ENCODE peak calls at places on chromosomes 3 and 15, in four cellular contexts. L is IMR-90, H is mesendoderm, B is H9. K is an unnamed sample.

GRCh38 chr3:78969483-78969882 is 798.3 kb downstream of the ROBO1 start:
- DNase-seq in L (peak; percentile 77), B (no peak), H (no peak), K (no peak)

GRCh38 chr3:132253262-132253878 is 63.8 kb upstream of the ACP3 start:
- DNase-seq in B (no peak), H (peak; percentile 74), L (peak; percentile 76), K (no peak)

GRCh38 chr3:81152156-81152555 is 609.3 kb downstream of the GBE1 start:
- DNase-seq in H (peak; percentile 63), L (no peak), B (no peak), K (no peak)

GRCh38 chr3:133038089-133038730 is at the start of gene TMEM108:
- DNase-seq in L (peak; percentile 58), H (peak; percentile 94), B (peak; percentile 97), K (peak; percentile 95)

GRCh38 chr3:171317133-171317532 is 143.1 kb downstream of the TNIK start:
- DNase-seq in H (no peak), B (no peak), L (no peak), K (no peak)

GRCh38 chr3:48685603-48686511 is at the start of gene NCKIPSD:
- DNase-seq in H (peak; percentile 91), L (peak; percentile 69), B (peak; percentile 89), K (no peak)

GRCh38 chr15:44069489-44069888 is 125.6 kb downstream of the FRMD5 start:
- DNase-seq in H (no peak), L (no peak), B (no peak), K (no peak)

GRCh38 chr3:149638401-149639092 is 19.3 kb downstream of the WWTR1 start:
- DNase-seq in H (no peak), B (no peak), L (peak; percentile 88), K (no peak)

GRCh38 chr15:38299216-38299615 is 46.6 kb downstream of the SPRED1 start:
- DNase-seq in B (no peak), L (peak; percentile 84), H (no peak), K (no peak)

GRCh38 chr3:15055019-15055557 is 10.0 kb downstream of the MRPS25 start:
- DNase-seq in H (no peak), B (no peak), L (peak; percentile 59), K (no peak)

GRCh38 chr3:17672506-17672905 is 69.9 kb downstream of the TBC1D5 start:
- DNase-seq in H (no peak), L (no peak), B (no peak), K (no peak)

GRCh38 chr3:66317750-66318366 is 97.1 kb downstream of the SLC25A26 start:
- DNase-seq in L (no peak), H (no peak), B (no peak), K (no peak)

GRCh38 chr15:44308415-44308814 is 19.9 kb downstream of the GOLM2 start:
- DNase-seq in H (no peak), L (no peak), B (no peak), K (no peak)

GRCh38 chr3:52681610-52682009 is 4.1 kb downstream of the PBRM1 start:
- DNase-seq in L (no peak), B (no peak), H (no peak), K (no peak)

GRCh38 chr3:121739902-121740301 is 9.6 kb downstream of the GOLGB1 start:
- DNase-seq in B (no peak), L (no peak), H (no peak), K (no peak)

GRCh38 chr15:94844533-94845390 is 613.4 kb downstream of the MCTP2 start:
- DNase-seq in L (no peak), B (peak; percentile 60), H (peak; percentile 93), K (peak; percentile 64)

GRCh38 chr3:56303508-56303907 is 164.8 kb downstream of the ERC2 start:
- DNase-seq in H (peak; percentile 94), L (peak; percentile 36), B (peak; percentile 79), K (peak; percentile 79)

GRCh38 chr15:49225572-49226281 is 55.7 kb downstream of the GALK2 start:
- DNase-seq in L (peak; percentile 60), H (peak; percentile 92), B (peak; percentile 86), K (peak; percentile 71)

GRCh38 chr3:99925584-99925983 is 107.9 kb downstream of the CMSS1 start:
- DNase-seq in L (peak; percentile 89), B (no peak), H (no peak), K (no peak)

GRCh38 chr15:38414351-38414750 is 39.6 kb upstream of the FAM98B start:
- DNase-seq in L (peak; percentile 75), H (peak; percentile 65), B (peak; percentile 56), K (peak; percentile 50)

GRCh38 chr3:188123170-188123920 is 30.6 kb upstream of the LPP start:
- DNase-seq in H (no peak), B (no peak), L (peak; percentile 57), K (no peak)

GRCh38 chr15:44153352-44153751 is 41.7 kb downstream of the FRMD5 start:
- DNase-seq in B (no peak), L (peak; percentile 85), H (no peak), K (no peak)

GRCh38 chr3:8769088-8769822 is at the start of gene OXTR:
- DNase-seq in B (peak; percentile 90), L (peak; percentile 82), H (peak; percentile 87), K (peak; percentile 72)

GRCh38 chr3:27324695-27325094 is 44.5 kb downstream of the NEK10 start:
- DNase-seq in H (no peak), L (no peak), B (no peak), K (no peak)

GRCh38 chr3:12962292-12962691 is 110.9 kb downstream of the IQSEC1 start:
- DNase-seq in H (no peak), L (no peak), B (no peak), K (no peak)
- H4K5ac ChIP-seq in H (no peak overlapping the region), L (no peak overlapping the region), B (no peak overlapping the region), K (no peak overlapping the region)

GRCh38 chr3:124773351-124774304 is 43.4 kb downstream of the UMPS start:
- DNase-seq in L (no peak), B (no peak), H (no peak), K (no peak)
- H3K4ac ChIP-seq in L (peak overlapping the region; percentile 90), B (no peak overlapping the region), H (no peak overlapping the region), K (peak overlapping the region; percentile 87)

DNA sequence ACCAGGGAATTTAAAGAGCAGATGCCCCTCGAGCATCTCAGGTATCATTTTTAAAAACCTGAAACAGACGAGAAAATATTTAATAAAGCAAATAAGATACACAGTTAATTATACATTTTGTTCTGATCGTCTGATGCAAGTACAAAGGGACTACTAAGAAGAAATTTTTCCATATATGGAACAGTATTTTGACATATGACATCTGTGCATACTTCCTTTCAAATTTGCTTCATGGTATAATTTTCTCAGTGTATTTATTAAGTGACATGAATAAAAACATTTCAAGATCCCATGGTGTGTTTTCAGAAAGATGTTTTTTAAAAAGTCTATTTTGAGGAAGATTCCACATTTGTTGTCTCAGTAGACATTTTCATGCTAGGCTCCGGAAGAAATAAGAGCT is 208.1 kb downstream of the VGLL3 start:
- DNase-seq in B (no peak), L (no peak), H (no peak), K (no peak)
- H4K5ac ChIP-seq in B (no peak overlapping the region), L (no peak overlapping the region), H (no peak overlapping the region), K (no peak overlapping the region)

DNA sequence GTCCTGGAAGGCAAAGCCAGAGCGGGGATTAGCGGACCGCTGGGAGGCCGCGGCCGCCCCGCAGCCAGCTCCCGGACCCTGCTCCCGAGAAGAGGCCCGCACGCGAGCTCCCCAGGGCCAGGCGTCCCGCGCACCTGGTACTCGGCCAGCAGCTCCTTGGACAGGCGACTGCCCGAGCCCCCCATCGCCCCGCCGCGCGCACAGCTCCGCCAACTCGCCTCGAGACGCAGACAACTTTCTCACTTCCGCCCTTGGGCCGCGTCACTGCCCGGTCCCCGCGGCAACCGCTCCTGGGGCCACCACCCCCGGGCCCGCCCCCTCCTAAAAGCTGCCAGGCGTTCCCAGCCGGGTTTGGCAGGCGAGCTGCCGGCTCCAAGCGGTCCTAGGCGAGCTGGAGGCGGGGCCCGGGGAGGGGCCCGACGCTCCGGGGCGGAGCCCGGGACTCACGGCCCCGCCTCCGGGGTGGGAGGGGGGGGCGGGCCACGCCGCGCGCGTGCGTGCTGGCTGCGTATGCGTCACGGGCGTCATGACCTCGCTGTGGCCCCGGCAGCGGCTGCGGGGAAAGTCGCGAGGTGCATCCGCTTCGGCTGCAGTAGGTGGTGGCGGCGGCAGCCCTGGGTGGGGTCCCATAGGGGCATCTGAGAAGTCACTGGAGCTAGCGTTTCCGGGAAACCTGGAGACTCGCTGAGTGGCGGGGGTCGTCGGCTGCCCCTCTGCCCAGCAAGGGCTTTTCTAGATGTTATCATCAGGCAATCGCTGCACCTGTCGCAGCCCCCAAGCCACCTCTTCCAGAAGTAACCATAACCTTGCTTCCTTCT is at the start of the genes CIB1 and GDPGP1:
- DNase-seq in H (peak; percentile 97), L (peak; percentile 95), B (peak; percentile 97), K (peak; percentile 76)
- H3K4ac ChIP-seq in H (peak within 1 kb of the TSS; percentile 11), L (peak within 1 kb of the TSS; percentile 84), B (no peak within 1 kb of the TSS), K (peak within 1 kb of the TSS; percentile 28)

GRCh38 chr3:4570840-4571621 is 77.9 kb downstream of the ITPR1 start:
- DNase-seq in L (no peak), H (no peak), B (no peak), K (no peak)

GRCh38 chr3:4573153-4573552 is 80.0 kb downstream of the ITPR1 start:
- DNase-seq in H (no peak), B (no peak), L (no peak), K (no peak)

GRCh38 chr3:4568831-4569230 is 75.7 kb downstream of the ITPR1 start:
- DNase-seq in H (no peak), B (peak; percentile 54), L (no peak), K (no peak)

GRCh38 chr3:4574426-4574965 is 81.3 kb downstream of the ITPR1 start:
- DNase-seq in L (no peak), B (no peak), H (no peak), K (no peak)

DNA sequence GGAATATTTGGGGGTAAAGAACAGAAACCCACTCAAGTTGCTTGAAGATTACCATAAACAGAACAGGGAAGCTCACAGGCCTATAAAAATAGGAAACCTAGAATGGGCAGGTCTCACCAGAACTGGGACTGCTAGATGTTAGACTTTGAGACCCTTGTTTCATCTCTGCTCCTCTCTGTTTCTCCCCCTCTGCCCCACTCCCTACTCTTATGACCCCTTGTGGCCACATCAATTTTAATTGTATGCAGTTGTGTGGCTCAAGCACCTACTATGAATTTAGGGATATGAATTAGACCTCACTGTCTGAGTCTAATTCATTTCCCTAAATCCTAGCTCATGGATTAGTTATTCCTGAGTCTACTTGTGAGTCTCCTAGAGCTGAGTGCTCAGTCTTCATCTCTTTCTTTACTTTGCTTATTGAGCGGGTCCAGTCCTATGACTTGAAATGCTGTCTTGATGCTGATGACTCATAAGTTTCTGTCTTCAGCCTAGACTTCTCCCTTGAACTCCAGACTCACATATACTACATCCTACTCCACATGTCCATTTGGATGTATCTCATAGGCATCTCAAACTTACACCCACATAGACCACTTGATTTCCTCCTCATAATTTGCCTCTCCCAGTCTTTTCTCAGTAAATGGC is 78.7 kb downstream of the ITPR1 start:
- DNase-seq in H (peak; percentile 47), L (no peak), B (no peak), K (no peak)
- H4K5ac ChIP-seq in H (no peak overlapping the region), L (no peak overlapping the region), B (no peak overlapping the region), K (no peak overlapping the region)

GRCh38 chr3:29282431-29283296 is 1.8 kb downstream of the RBMS3 start:
- DNase-seq in L (peak; percentile 64), H (peak; percentile 39), B (no peak), K (no peak)
- H3K4ac ChIP-seq in L (peak overlapping the region; percentile 97), H (no peak overlapping the region), B (no peak overlapping the region), K (no peak overlapping the region)

GRCh38 chr3:178982138-178982537 is 89.5 kb downstream of the ZMAT3 start:
- DNase-seq in H (no peak), B (no peak), L (peak; percentile 44), K (no peak)
- H4K5ac ChIP-seq in H (no peak overlapping the region), B (no peak overlapping the region), L (no peak overlapping the region), K (no peak overlapping the region)

K was measured in H1.